ENCODE peak calls at places on chromosomes 5 and 9, in four cellular contexts. K is NCI-H187, C is OCI-M1, O is GDM1. U is an unnamed sample.
A peak's percentile ranks its signal among the peaks of the same experiment; 100 is the strongest.

GRCh38 chr5:342501-343460 is 21.3 kb downstream of the AHRR start:
- DNase-seq in K (no peak), C (peak; percentile 36), O (no peak), U (no peak)

GRCh38 chr5:135141303-135142268 is 107.6 kb upstream of the PITX1 start:
- DNase-seq in K (no peak), C (no peak), O (no peak), U (peak; percentile 8)

GRCh38 chr5:10859393-10860195 is 98.6 kb upstream of the DAP start:
- DNase-seq in K (no peak), C (no peak), O (no peak), U (no peak)

GRCh38 chr5:143922718-143923117 is 110.8 kb downstream of the HMHB1 start:
- DNase-seq in K (no peak), C (no peak), O (no peak), U (no peak)

GRCh38 chr5:90161399-90161798 is 248.2 kb downstream of the CETN3 start:
- DNase-seq in K (no peak), C (peak; percentile 88), O (peak; percentile 34), U (no peak)

GRCh38 chr9:37454238-37454637 is 11.0 kb downstream of the ZBTB5 start:
- DNase-seq in K (no peak), C (no peak), O (no peak), U (no peak)

GRCh38 chr9:133647765-133648469 is 11.8 kb downstream of the DBH start:
- DNase-seq in K (no peak), C (no peak), O (no peak), U (no peak)

GRCh38 chr5:16970260-16970659 is 34.2 kb upstream of the MYO10 start:
- DNase-seq in K (no peak), C (no peak), O (no peak), U (no peak)

GRCh38 chr9:70052768-70053167 is 9.1 kb downstream of the MAMDC2 start:
- DNase-seq in K (no peak), C (no peak), O (no peak), U (no peak)

GRCh38 chr5:157109744-157110143 is 900 bp upstream of the HAVCR2 start:
- DNase-seq in K (no peak), C (peak; percentile 68), O (peak; percentile 49), U (no peak)

GRCh38 chr5:170278611-170279500 is 18.7 kb downstream of the LCP2 start:
- DNase-seq in K (no peak), C (peak; percentile 97), O (peak; percentile 97), U (no peak)

GRCh38 chr5:172741206-172741582 is 29.8 kb downstream of the DUSP1 start:
- DNase-seq in K (no peak), C (no peak), O (no peak), U (no peak)

GRCh38 chr9:4114569-4115505 is 185.0 kb downstream of the GLIS3 start:
- DNase-seq in K (no peak), C (peak; percentile 78), O (no peak), U (no peak)

GRCh38 chr5:161058751-161059150 is 206.7 kb upstream of the ATP10B start:
- DNase-seq in K (no peak), C (no peak), O (no peak), U (no peak)

GRCh38 chr9:75891277-75892167 is 1.0 kb downstream of the PCSK5 start:
- DNase-seq in K (no peak), C (no peak), O (no peak), U (no peak)

GRCh38 chr5:80181618-80182211 is 74.1 kb downstream of the SERINC5 start:
- DNase-seq in K (no peak), C (peak; percentile 87), O (no peak), U (peak; percentile 9)

GRCh38 chr5:36199620-36200019 is 42.1 kb downstream of the NADK2 start:
- DNase-seq in K (no peak), C (no peak), O (no peak), U (no peak)

GRCh38 chr9:123425836-123426365 is 69.9 kb downstream of the CRB2 start:
- DNase-seq in K (no peak), C (no peak), O (no peak), U (no peak)

GRCh38 chr5:395156-395920 is 47.6 kb upstream of the EXOC3 start:
- DNase-seq in K (no peak), C (no peak), O (no peak), U (no peak)

GRCh38 chr9:124209279-124209678 is 48.5 kb upstream of the NEK6 start:
- DNase-seq in K (no peak), C (peak; percentile 15), O (no peak), U (no peak)

GRCh38 chr5:75510836-75511434 is 494 bp downstream of the CERT1 start:
- DNase-seq in K (peak; percentile 9), C (peak; percentile 69), O (no peak), U (no peak)

GRCh38 chr9:6600426-6600825 is 45.1 kb downstream of the GLDC start:
- DNase-seq in K (no peak), C (no peak), O (no peak), U (no peak)

GRCh38 chr9:18324928-18325327 is 149.0 kb upstream of the ADAMTSL1 start:
- DNase-seq in K (no peak), C (no peak), O (no peak), U (no peak)

GRCh38 chr5:142170254-142170953 is 61.8 kb downstream of the NDFIP1 start:
- DNase-seq in K (no peak), C (no peak), O (no peak), U (no peak)